ENCODE peak calls at places on chromosome 15, in four cellular contexts. O is fibroblast of lung, M is testis, Y is epithelial cell of esophagus. H is an unnamed sample.

GRCh38 chr15:31306036-31306425 is 20.6 kb upstream of the KLF13 start:
- DNase-seq in O (no peak), M (peak), Y (no peak), H (no peak)

GRCh38 chr15:26615188-26615926 is 157.5 kb downstream of the GABRB3 start:
- DNase-seq in O (no peak), M (no peak), Y (no peak), H (no peak)

GRCh38 chr15:95259513-95259912 is 1028.2 kb downstream of the MCTP2 start:
- DNase-seq in O (peak), M (peak), Y (peak), H (peak)

GRCh38 chr15:78620839-78621421 is at the start of gene CHRNA3:
- DNase-seq in O (no peak), M (no peak), Y (no peak), H (peak)

GRCh38 chr15:63503739-63504246 is 600 bp upstream of the USP3 start:
- DNase-seq in O (peak), M (peak), Y (peak), H (peak)

GRCh38 chr15:63389902-63390301 is 8.3 kb upstream of the CA12 start:
- DNase-seq in O (no peak), M (no peak), Y (peak), H (peak)

GRCh38 chr15:65395567-65396185 is 17.9 kb upstream of the IGDCC3 start:
- DNase-seq in O (no peak), M (no peak), Y (no peak), H (no peak)

GRCh38 chr15:50944692-50945091 is 36.2 kb downstream of the AP4E1 start:
- DNase-seq in O (no peak), M (no peak), Y (no peak), H (no peak)

GRCh38 chr15:68483165-68483564 is 51.2 kb upstream of the ITGA11 start:
- DNase-seq in O (no peak), M (no peak), Y (no peak), H (no peak)

GRCh38 chr15:73480051-73480450 is 37.1 kb downstream of the REC114 start:
- DNase-seq in O (no peak), M (no peak), Y (no peak), H (no peak)

GRCh38 chr15:55774113-55774970 is 31.4 kb upstream of the PRTG start:
- DNase-seq in O (peak), M (peak), Y (peak), H (peak)

GRCh38 chr15:69780374-69780773 is 317.3 kb downstream of the TLE3 start:
- DNase-seq in O (peak), M (no peak), Y (no peak), H (no peak)

GRCh38 chr15:65318870-65319356 is 14.4 kb downstream of the RNU5B-1 start:
- DNase-seq in O (peak), M (peak), Y (peak), H (peak)

GRCh38 chr15:83698294-83698693 is 44.4 kb downstream of the ADAMTSL3 start:
- DNase-seq in O (peak), M (peak), Y (peak), H (no peak)

GRCh38 chr15:94080416-94080815 is 150.9 kb upstream of the MCTP2 start:
- DNase-seq in O (peak), M (no peak), Y (peak), H (no peak)

GRCh38 chr15:56839099-56839498 is 79.3 kb upstream of the TCF12 start:
- DNase-seq in O (no peak), M (no peak), Y (no peak), H (no peak)

GRCh38 chr15:95202569-95203349 is 971.4 kb downstream of the MCTP2 start:
- DNase-seq in O (peak), M (no peak), Y (peak), H (no peak)

GRCh38 chr15:65077981-65078352 is 1.4 kb downstream of the KBTBD13 start:
- DNase-seq in O (no peak), M (no peak), Y (peak), H (peak)

GRCh38 chr15:26438316-26438715 is 334.6 kb downstream of the GABRB3 start:
- DNase-seq in O (no peak), M (no peak), Y (no peak), H (no peak)

GRCh38 chr15:78347586-78348543 is 7.7 kb downstream of the CRABP1 start:
- DNase-seq in O (no peak), M (no peak), Y (peak), H (peak)

GRCh38 chr15:72222433-72222832 is 8.6 kb downstream of the PKM start:
- DNase-seq in O (peak), M (peak), Y (peak), H (peak)

GRCh38 chr15:51253385-51253784 is 85.0 kb downstream of the CYP19A1 start:
- DNase-seq in O (no peak), M (no peak), Y (peak), H (no peak)

GRCh38 chr15:57827021-57827420 is 120.5 kb downstream of the POLR2M start:
- DNase-seq in O (no peak), M (no peak), Y (peak), H (no peak)

GRCh38 chr15:68537097-68537496 is 41.7 kb upstream of the CORO2B start:
- DNase-seq in O (peak), M (no peak), Y (peak), H (no peak)

GRCh38 chr15:62280625-62281024 is 115.5 kb upstream of the C2CD4B start:
- DNase-seq in O (no peak), M (no peak), Y (no peak), H (no peak)

GRCh38 chr15:73771380-73772095 is 18.4 kb upstream of the INSYN1 start:
- DNase-seq in O (no peak), M (no peak), Y (no peak), H (no peak)

GRCh38 chr15:31574761-31575160 is 248.1 kb downstream of the KLF13 start:
- DNase-seq in O (no peak), M (no peak), Y (peak), H (no peak)

GRCh38 chr15:47586653-47587224 is 130.6 kb upstream of the SEMA6D start:
- DNase-seq in O (no peak), M (no peak), Y (no peak), H (peak)

GRCh38 chr15:71753346-71753745 is 57.0 kb upstream of the NR2E3 start:
- DNase-seq in O (peak), M (no peak), Y (no peak), H (no peak)

GRCh38 chr15:52256366-52256765 is 39.2 kb downstream of the MYO5C start:
- DNase-seq in O (peak), M (peak), Y (peak), H (peak)

GRCh38 chr15:62777657-62778056 is 264.9 kb upstream of the TPM1 start:
- DNase-seq in O (no peak), M (no peak), Y (peak), H (no peak)

GRCh38 chr15:68441045-68441743 is 9.2 kb upstream of the ITGA11 start:
- DNase-seq in O (peak), M (no peak), Y (no peak), H (no peak)

GRCh38 chr15:48963524-48964113 is at the start of gene SHC4:
- DNase-seq in O (peak), M (peak), Y (peak), H (peak)
- TF ChIP-seq CTCF in O (peak), M (no peak), Y (peak), H (peak)

GRCh38 chr15:92541197-92542190 is 114.1 kb downstream of the FAM174B start:
- DNase-seq in O (no peak), M (no peak), Y (peak), H (no peak)
- H3K4me3 ChIP-seq in O (no peak), M (no peak), Y (no peak), H (no peak)

GRCh38 chr15:90550919-90551318 is 21.2 kb downstream of the CRTC3 start:
- DNase-seq in O (no peak), M (no peak), Y (peak), H (no peak)

GRCh38 chr15:90540768-90541167 is 11.0 kb downstream of the CRTC3 start:
- DNase-seq in O (no peak), M (no peak), Y (no peak), H (no peak)

GRCh38 chr15:90539789-90540188 is 10.1 kb downstream of the CRTC3 start:
- DNase-seq in O (no peak), M (no peak), Y (no peak), H (no peak)

GRCh38 chr15:90547545-90547944 is 17.8 kb downstream of the CRTC3 start:
- DNase-seq in O (no peak), M (no peak), Y (no peak), H (no peak)

GRCh38 chr15:90545095-90545494 is 15.4 kb downstream of the CRTC3 start:
- DNase-seq in O (no peak), M (no peak), Y (no peak), H (no peak)
- TF ChIP-seq CTCF in O (no peak), M (no peak), Y (no peak), H (no peak)

DNA sequence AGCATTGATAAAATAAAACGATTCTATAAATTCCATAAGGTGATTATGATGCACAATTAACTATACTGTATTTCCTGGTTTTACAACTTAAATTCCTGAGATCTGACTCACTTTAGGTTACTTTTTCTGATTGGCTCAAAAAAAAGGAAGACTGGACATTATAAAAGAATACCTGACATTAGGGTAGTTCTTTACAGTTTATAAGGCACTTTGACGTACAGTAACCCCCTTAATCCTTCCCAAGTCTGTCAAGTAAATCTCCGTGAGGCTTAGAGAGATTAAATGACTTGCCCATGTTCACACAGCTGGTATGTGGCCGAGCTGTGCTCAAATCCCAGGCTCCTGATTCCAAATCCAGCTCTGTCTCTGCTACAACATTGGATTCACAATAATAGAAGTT is 1.0 kb upstream of the SLTM start:
- DNase-seq in O (no peak), M (no peak), Y (peak), H (no peak)
- H3K4me3 ChIP-seq in O (peak), M (peak), Y (peak), H (peak)

DNA sequence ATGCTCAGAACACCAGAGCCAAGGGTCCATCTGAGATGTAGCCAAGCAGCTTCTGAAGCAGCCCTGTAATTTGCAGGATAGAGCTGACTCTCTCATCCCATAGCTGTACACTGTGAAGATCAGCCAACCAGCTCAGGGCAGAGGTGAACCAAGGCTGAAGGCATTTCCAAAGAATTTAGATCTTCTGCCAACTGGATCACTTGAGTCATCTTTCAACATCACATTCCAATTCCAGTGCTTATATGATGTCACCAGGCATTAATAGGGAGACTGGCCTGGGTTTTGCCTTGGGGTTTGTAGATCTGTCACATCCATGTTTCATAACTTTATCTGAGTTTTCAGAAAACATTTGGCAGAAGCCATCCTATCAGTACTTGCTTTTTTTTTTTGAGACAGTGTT is 98.2 kb downstream of the NR2F2 start:
- DNase-seq in O (peak), M (peak), Y (peak), H (no peak)
- TF ChIP-seq CTCF in O (no peak), M (no peak), Y (no peak), H (no peak)

DNA sequence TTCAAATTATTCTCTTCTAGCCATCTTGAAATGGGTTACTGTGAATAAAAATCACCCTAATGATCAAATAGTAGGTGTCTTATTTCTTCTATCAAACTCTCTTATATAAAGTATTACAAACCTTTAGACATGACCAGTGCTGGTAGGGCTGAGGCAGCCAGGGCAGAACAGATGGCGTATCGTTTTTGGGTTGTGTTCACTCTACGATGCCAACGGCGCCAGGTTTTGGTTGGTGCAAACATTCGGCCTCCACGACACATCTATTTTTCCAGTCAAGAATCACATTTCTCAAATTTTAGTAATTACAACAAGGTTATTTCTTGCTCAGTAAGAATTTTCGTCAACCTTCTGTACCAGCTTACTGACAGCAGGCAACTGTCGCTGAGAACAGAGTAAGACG is 2.2 kb downstream of the RPL4 start:
- DNase-seq in O (no peak), M (peak), Y (no peak), H (no peak)
- H3K4me3 ChIP-seq in O (peak), M (no peak), Y (peak), H (peak)

DNA sequence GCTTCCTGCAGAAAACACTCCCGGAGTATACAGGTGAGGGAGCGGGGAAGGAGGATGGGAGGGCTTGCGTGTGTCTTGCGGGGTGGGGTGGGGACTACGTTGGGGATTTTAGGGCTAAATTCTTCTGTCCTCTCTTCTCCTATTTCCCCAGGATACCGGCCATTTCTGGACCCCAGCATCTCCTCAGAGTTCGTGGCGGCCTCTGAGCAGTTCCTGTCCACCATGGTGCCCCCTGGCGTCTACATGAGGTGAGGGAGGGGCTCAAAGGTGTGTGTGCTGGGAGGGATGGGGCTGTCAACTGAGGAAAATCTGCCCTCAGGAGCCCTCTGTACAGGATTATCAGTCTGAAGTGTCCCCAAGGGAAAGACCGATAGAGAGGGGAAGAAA is 6.6 kb downstream of the DUOX1 start:
- DNase-seq in O (no peak), M (no peak), Y (no peak), H (no peak)
- TF ChIP-seq CTCF in O (no peak), M (no peak), Y (no peak), H (no peak)